ENCODE peak calls at places on chromosomes 12 and 14, in ten cellular contexts. P is testis, E is GM12878, B is astrocyte of the cerebellum, U is left lung, S is ovary, Z is IMR-90, I is cardiac fibroblast, L is MCF 10A, Y is WTC11. A is an unnamed sample.
A peak's percentile ranks its signal among the peaks of the same experiment; 100 is the strongest.

GRCh38 chr12:53999596-54000104 is 311 bp upstream of the HOXC9 start:
- DNase-seq in L (peak; percentile 90), B (no peak), P (peak; percentile 80), I (no peak), Y (no peak), S (no peak), U (peak; percentile 51), Z (peak; percentile 31), E (no peak), A (peak; percentile 81)

GRCh38 chr14:104557086-104557485 is 22.5 kb upstream of the C14orf180 start:
- DNase-seq in L (no peak), E (no peak), B (no peak), P (no peak), U (peak; percentile 55), S (no peak), Z (no peak), I (no peak), Y (peak; percentile 5), A (no peak)

GRCh38 chr12:15038137-15038536 is 65.3 kb downstream of the PDE6H start:
- DNase-seq in Y (no peak), L (no peak), S (no peak), E (no peak), U (no peak), Z (no peak), P (no peak), I (no peak), B (no peak), A (no peak)

GRCh38 chr12:88393017-88393767 is 187.1 kb downstream of the KITLG start:
- DNase-seq in E (no peak), P (no peak), L (peak; percentile 57), I (peak; percentile 43), S (no peak), U (no peak), Y (peak; percentile 18), B (no peak), Z (peak; percentile 35), A (peak; percentile 56)

GRCh38 chr12:43758247-43758727 is 303 bp downstream of the PUS7L start:
- DNase-seq in U (peak; percentile 67), S (no peak), I (peak; percentile 38), Z (peak; percentile 38), E (peak; percentile 17), Y (peak; percentile 16), B (no peak), L (peak; percentile 42), P (peak; percentile 63), A (peak; percentile 52)

GRCh38 chr14:35808076-35808657 is 928 bp downstream of the RALGAPA1 start:
- DNase-seq in Z (no peak), Y (peak; percentile 32), E (no peak), S (no peak), B (no peak), P (peak; percentile 59), U (no peak), I (no peak), L (peak; percentile 74), A (peak; percentile 19)

GRCh38 chr14:101004954-101005353 is 101.4 kb upstream of the RTL1 start:
- DNase-seq in I (peak; percentile 50), L (no peak), P (no peak), U (no peak), Z (peak; percentile 87), Y (no peak), S (no peak), B (peak; percentile 55), E (no peak), A (peak; percentile 62)

GRCh38 chr14:56120091-56120632 is 2.0 kb downstream of the PELI2 start:
- DNase-seq in P (peak; percentile 41), U (no peak), I (peak; percentile 81), S (no peak), B (no peak), Z (peak; percentile 46), E (no peak), L (no peak), Y (no peak), A (no peak)

DNA sequence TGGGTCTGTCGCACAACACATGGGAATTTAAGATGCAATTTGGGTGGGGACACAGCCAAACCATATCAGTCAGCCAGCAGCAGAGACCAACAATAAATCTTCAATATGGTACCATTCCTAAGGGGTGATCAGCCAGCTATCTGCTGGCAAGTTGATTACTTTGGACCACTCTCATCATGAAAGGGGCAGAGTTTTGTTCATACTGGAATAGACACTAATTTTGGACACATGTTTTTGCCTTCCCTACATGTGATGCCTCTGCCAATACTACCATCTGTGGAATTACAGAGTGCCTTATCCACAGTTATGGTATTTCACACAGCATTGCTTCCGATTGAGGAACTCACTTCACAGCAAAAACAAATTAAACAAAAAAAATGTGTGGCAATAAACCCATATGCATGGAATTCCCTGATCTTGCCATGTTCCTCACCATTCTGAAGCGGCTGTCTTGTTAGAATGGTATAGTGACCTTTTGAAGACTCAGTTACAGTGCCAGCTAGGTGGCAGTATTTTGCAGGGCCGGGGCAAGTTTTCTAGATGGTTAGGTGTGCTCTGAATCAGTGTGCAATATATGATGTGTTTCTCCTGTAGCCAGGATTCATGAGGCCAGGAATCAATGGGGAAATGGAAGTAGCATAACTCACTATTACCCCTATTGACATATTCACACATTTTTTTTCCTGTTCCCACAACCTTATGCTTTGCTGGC is 179.0 kb upstream of the IGF1 start:
- DNase-seq in I (no peak), B (no peak), P (peak; percentile 27), E (no peak), Y (no peak), L (peak; percentile 30), U (no peak), S (no peak), Z (no peak), A (peak; percentile 8)
- TF ChIP-seq CTCF in I (no peak), B (no peak), P (no peak), E (peak; percentile 7), Y (no peak), L (peak; percentile 16), U (no peak), S (no peak), Z (no peak), A (peak; percentile 50)

GRCh38 chr14:103091041-103091882 is 3.3 kb upstream of the EXOC3L4 start:
- DNase-seq in S (peak; percentile 71), B (no peak), Y (peak; percentile 66), P (no peak), Z (peak; percentile 47), E (no peak), U (peak; percentile 90), I (peak; percentile 46), L (no peak), A (peak; percentile 90)
- TF ChIP-seq CTCF in S (peak; percentile 25), B (peak; percentile 19), Y (peak; percentile 20), P (peak; percentile 46), Z (peak; percentile 32), E (peak; percentile 78), U (peak; percentile 45), I (peak; percentile 25), L (peak; percentile 35), A (peak; percentile 49)

GRCh38 chr12:124391340-124392261 is 96.7 kb downstream of the RFLNA start:
- DNase-seq in U (peak; percentile 94), P (no peak), I (no peak), L (peak; percentile 75), S (peak; percentile 57), Y (no peak), Z (peak; percentile 51), B (no peak), E (peak; percentile 28), A (peak; percentile 96)

GRCh38 chr12:124390442-124391116 is 95.7 kb downstream of the RFLNA start:
- DNase-seq in Z (peak; percentile 82), B (no peak), P (no peak), I (peak; percentile 78), U (peak; percentile 94), E (peak; percentile 23), L (peak; percentile 83), Y (no peak), S (no peak), A (peak; percentile 90)

GRCh38 chr12:124393831-124394230 is 98.9 kb downstream of the RFLNA start:
- DNase-seq in Z (no peak), L (no peak), B (no peak), E (no peak), S (peak; percentile 43), U (no peak), I (no peak), Y (no peak), P (no peak), A (no peak)

GRCh38 chr12:124392991-124393790 is 98.3 kb downstream of the RFLNA start:
- DNase-seq in L (peak; percentile 92), B (no peak), Y (no peak), U (peak; percentile 91), S (peak; percentile 96), P (peak; percentile 91), I (peak; percentile 95), E (no peak), Z (peak; percentile 58), A (no peak)

DNA sequence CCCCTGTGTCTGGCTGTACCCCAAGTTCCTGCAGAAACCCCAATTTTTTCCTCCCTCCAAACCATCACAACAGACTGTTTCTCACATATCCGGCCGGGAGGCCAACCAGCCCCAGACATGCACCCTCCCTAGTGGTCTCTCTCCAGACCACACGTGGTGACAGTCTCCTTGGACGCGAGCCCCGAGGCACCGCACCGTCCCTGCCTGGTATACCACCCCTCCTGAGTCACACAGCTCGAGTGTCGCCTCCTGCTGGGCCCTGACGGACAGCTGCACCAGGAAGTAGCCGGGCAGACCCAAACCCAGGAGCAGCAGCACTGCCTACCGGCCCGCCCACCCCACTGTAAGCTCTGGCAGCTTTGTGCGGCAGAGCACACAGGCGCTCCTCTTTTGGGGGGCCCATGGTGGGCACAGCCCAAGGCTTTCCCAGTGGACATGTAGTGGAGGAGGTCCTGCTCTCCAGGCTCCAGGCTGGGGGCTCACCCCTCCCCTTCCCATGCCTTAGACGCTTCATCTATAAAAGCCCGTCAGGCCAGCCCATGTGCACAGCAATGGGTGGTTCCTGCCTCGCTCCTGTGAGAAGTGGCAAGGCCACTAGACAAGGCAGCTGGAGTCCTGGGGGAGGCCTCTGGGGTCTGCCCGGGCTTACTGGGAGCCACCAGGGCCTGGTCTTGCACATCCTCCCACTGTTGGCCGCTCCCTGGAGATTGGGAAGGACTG is 97.5 kb downstream of the RFLNA start:
- DNase-seq in U (peak; percentile 86), S (peak; percentile 57), Y (peak; percentile 68), L (peak; percentile 25), E (no peak), Z (peak; percentile 45), P (no peak), B (no peak), I (no peak), A (peak; percentile 96)
- TF ChIP-seq CTCF in U (peak; percentile 36), S (no peak), Y (no peak), L (peak; percentile 29), E (no peak), Z (peak; percentile 43), P (no peak), B (peak; percentile 25), I (peak; percentile 26), A (peak; percentile 73)

GRCh38 chr12:105426766-105427165 is 96.3 kb downstream of the C12orf75 start:
- DNase-seq in I (no peak), L (no peak), P (no peak), Y (no peak), S (no peak), B (no peak), E (no peak), U (no peak), Z (no peak), A (no peak)

GRCh38 chr12:105431537-105431936 is 101.0 kb downstream of the C12orf75 start:
- DNase-seq in L (no peak), Y (no peak), I (no peak), E (no peak), B (no peak), S (no peak), Z (no peak), U (no peak), P (no peak), A (no peak)

GRCh38 chr12:105425263-105426174 is 95.0 kb downstream of the C12orf75 start:
- DNase-seq in E (no peak), U (no peak), L (no peak), P (no peak), I (no peak), B (no peak), S (no peak), Y (no peak), Z (no peak), A (no peak)

GRCh38 chr12:105428793-105429192 is 98.3 kb downstream of the C12orf75 start:
- DNase-seq in B (no peak), Z (no peak), L (no peak), U (no peak), E (no peak), Y (no peak), I (peak; percentile 21), P (no peak), S (no peak), A (no peak)

GRCh38 chr12:105427883-105428282 is 97.4 kb downstream of the C12orf75 start:
- DNase-seq in P (no peak), Y (no peak), L (peak; percentile 40), I (peak; percentile 10), B (no peak), Z (peak; percentile 33), E (no peak), S (no peak), U (no peak), A (peak; percentile 28)
- TF ChIP-seq CTCF in P (no peak), Y (no peak), L (no peak), I (peak; percentile 60), B (peak; percentile 17), Z (no peak), E (no peak), S (no peak), U (no peak), A (no peak)